ENCODE peak calls at places on chromosomes 11 and 22, in eight cellular contexts. E is anterior cingulate cortex; T is HFFc6; U is sigmoid colon; J is activated T-cell treated with anti-CD3 and anti-CD28 coated beads, Interleukin-2, amount 50 U/mL, for 4 hours; R is GM06990; C is MM.1S; W is stimulated activated naive CD4-positive, alpha-beta T cell treated with Interleukin-2 at 50 U/mL for 16 hours. B is an unnamed sample.

GRCh38 chr11:63212742-63213141 is 30.7 kb downstream of the SLC22A25 start:
- DNase-seq in E (no peak), T (peak), U (no peak), J (no peak), R (no peak), C (peak), W (no peak), B (no peak)

GRCh38 chr22:35893698-35894097 is 134.9 kb downstream of the RBFOX2 start:
- DNase-seq in E (no peak), T (no peak), U (no peak), J (no peak), R (no peak), C (no peak), W (no peak), B (no peak)

GRCh38 chr11:65493367-65494176 is 5.3 kb upstream of the MALAT1 start:
- DNase-seq in E (peak), T (peak), U (peak), J (no peak), R (no peak), C (no peak), W (no peak), B (no peak)

GRCh38 chr22:31489632-31490495 is at the start of gene EIF4ENIF1:
- DNase-seq in E (peak), T (peak), U (peak), J (peak), R (peak), C (peak), W (peak), B (peak)

GRCh38 chr11:10113852-10114251 is 180.2 kb downstream of the SBF2 start:
- DNase-seq in E (no peak), T (no peak), U (no peak), J (no peak), R (no peak), C (no peak), W (no peak), B (no peak)

GRCh38 chr11:3051435-3052108 is 5.7 kb downstream of the CARS1 start:
- DNase-seq in E (no peak), T (no peak), U (no peak), J (no peak), R (no peak), C (no peak), W (no peak), B (no peak)

GRCh38 chr22:39997421-39997820 is 2.7 kb downstream of the FAM83F start:
- DNase-seq in E (no peak), T (no peak), U (no peak), J (no peak), R (no peak), C (no peak), W (no peak), B (no peak)

GRCh38 chr11:117946842-117947526 is 17.8 kb upstream of the TMPRSS13 start:
- DNase-seq in E (peak), T (peak), U (peak), J (peak), R (peak), C (peak), W (peak), B (peak)

GRCh38 chr22:46053563-46054090 is 76.7 kb upstream of the WNT7B start:
- DNase-seq in E (peak), T (no peak), U (peak), J (peak), R (peak), C (peak), W (peak), B (peak)

GRCh38 chr11:3220521-3221407 is 2.2 kb upstream of the MRGPRG start:
- DNase-seq in E (no peak), T (no peak), U (peak), J (no peak), R (no peak), C (no peak), W (no peak), B (no peak)

GRCh38 chr11:105033344-105033743 is 1.6 kb downstream of the CASP1 start:
- DNase-seq in E (peak), T (no peak), U (no peak), J (no peak), R (no peak), C (no peak), W (no peak), B (no peak)

GRCh38 chr11:111379500-111380136 is 543 bp upstream of the POU2AF1 start:
- DNase-seq in E (no peak), T (no peak), U (no peak), J (peak), R (no peak), C (peak), W (peak), B (no peak)

GRCh38 chr11:1174441-1175370 is 17.0 kb downstream of the MUC5AC start:
- DNase-seq in E (no peak), T (no peak), U (no peak), J (no peak), R (peak), C (no peak), W (no peak), B (no peak)

GRCh38 chr11:9535189-9535781 is 38.2 kb upstream of the WEE1 start:
- DNase-seq in E (peak), T (peak), U (peak), J (peak), R (peak), C (peak), W (peak), B (peak)

GRCh38 chr22:27273386-27273785 is 528.2 kb downstream of the MN1 start:
- DNase-seq in E (no peak), T (no peak), U (no peak), J (no peak), R (no peak), C (no peak), W (no peak), B (no peak)

GRCh38 chr22:30027169-30027568 is 53.1 kb upstream of the HORMAD2 start:
- DNase-seq in E (no peak), T (no peak), U (no peak), J (no peak), R (no peak), C (no peak), W (no peak), B (no peak)

GRCh38 chr11:128574576-128575011 is 12.8 kb downstream of the ETS1 start:
- DNase-seq in E (no peak), T (peak), U (no peak), J (no peak), R (no peak), C (no peak), W (no peak), B (no peak)

GRCh38 chr22:44890416-44891292 is 119.2 kb downstream of the PHF21B start:
- DNase-seq in E (no peak), T (no peak), U (no peak), J (no peak), R (no peak), C (no peak), W (no peak), B (no peak)

GRCh38 chr11:74683279-74683871 is 47.9 kb downstream of the CHRDL2 start:
- DNase-seq in E (peak), T (no peak), U (peak), J (no peak), R (no peak), C (no peak), W (no peak), B (no peak)